ENCODE peak calls at places on chromosomes 2 and 18, in nine cellular contexts. L is mucosa of descending colon, X is OCI-LY7, J is pancreas, P is heart left ventricle, M is stomach, Z is fibroblast of mammary gland, Q is transverse colon, K is Panc1. F is an unnamed sample.

GRCh38 chr18:715626-716025 is 3.2 kb upstream of the ENOSF1 start:
- DNase-seq in L (no peak), X (no peak), J (no peak), P (no peak), M (no peak), Z (peak), Q (no peak), K (no peak), F (peak)

GRCh38 chr2:152584301-152584700 is 133.0 kb downstream of the PRPF40A start:
- DNase-seq in L (no peak), X (no peak), J (no peak), P (no peak), M (no peak), Z (peak), Q (no peak), K (no peak), F (peak)

GRCh38 chr2:9228088-9228751 is 21.6 kb downstream of the ASAP2 start:
- DNase-seq in L (no peak), X (no peak), J (no peak), P (no peak), M (no peak), Z (peak), Q (no peak), K (no peak), F (peak)

GRCh38 chr2:138722316-138722715 is 57.9 kb downstream of the NXPH2 start:
- DNase-seq in L (no peak), X (no peak), J (no peak), P (no peak), M (no peak), Z (peak), Q (no peak), K (no peak), F (no peak)

GRCh38 chr2:66171530-66171929 is 263.4 kb upstream of the MEIS1 start:
- DNase-seq in L (no peak), X (no peak), J (no peak), P (no peak), M (no peak), Z (no peak), Q (no peak), K (no peak), F (no peak)

GRCh38 chr18:2471523-2471922 is 99.8 kb downstream of the METTL4 start:
- DNase-seq in L (no peak), X (peak), J (no peak), P (no peak), M (no peak), Z (no peak), Q (no peak), K (no peak), F (no peak)

GRCh38 chr2:102704531-102704930 is 57.3 kb upstream of the TMEM182 start:
- DNase-seq in L (no peak), X (no peak), J (no peak), P (no peak), M (no peak), Z (no peak), Q (no peak), K (no peak), F (no peak)

GRCh38 chr18:42742474-42742873 is 373.0 kb downstream of the RIT2 start:
- DNase-seq in L (no peak), X (no peak), J (no peak), P (no peak), M (no peak), Z (no peak), Q (no peak), K (no peak), F (no peak)

GRCh38 chr2:229160984-229161383 is 110.1 kb downstream of the PID1 start:
- DNase-seq in L (no peak), X (no peak), J (no peak), P (no peak), M (no peak), Z (no peak), Q (no peak), K (no peak), F (no peak)

GRCh38 chr18:76573325-76574025 is 78.4 kb upstream of the ZNF516 start:
- DNase-seq in L (no peak), X (no peak), J (no peak), P (no peak), M (no peak), Z (peak), Q (no peak), K (no peak), F (peak)

GRCh38 chr2:54271843-54272600 is 16.0 kb upstream of the TSPYL6 start:
- DNase-seq in L (no peak), X (peak), J (no peak), P (no peak), M (no peak), Z (no peak), Q (no peak), K (no peak), F (no peak)

GRCh38 chr18:37419272-37419671 is 146.3 kb downstream of the CELF4 start:
- DNase-seq in L (no peak), X (no peak), J (no peak), P (no peak), M (no peak), Z (no peak), Q (no peak), K (no peak), F (no peak)

GRCh38 chr2:200302940-200303727 is 3.4 kb upstream of the SPATS2L start:
- DNase-seq in L (no peak), X (peak), J (no peak), P (no peak), M (no peak), Z (peak), Q (no peak), K (peak), F (no peak)

GRCh38 chr18:77765468-77765867 is 515.8 kb downstream of the GALR1 start:
- DNase-seq in L (no peak), X (no peak), J (no peak), P (no peak), M (no peak), Z (peak), Q (peak), K (peak), F (no peak)

GRCh38 chr2:129396980-129397599 is 582.4 kb upstream of the RAB6C start:
- DNase-seq in L (no peak), X (peak), J (peak), P (no peak), M (no peak), Z (peak), Q (no peak), K (peak), F (no peak)

GRCh38 chr2:76749858-76750257 is 772.3 kb downstream of the LRRTM4 start:
- DNase-seq in L (no peak), X (no peak), J (no peak), P (no peak), M (no peak), Z (no peak), Q (no peak), K (no peak), F (no peak)

GRCh38 chr2:199727801-199728200 is 123.2 kb downstream of the FTCDNL1 start:
- DNase-seq in L (no peak), X (no peak), J (no peak), P (no peak), M (no peak), Z (no peak), Q (no peak), K (no peak), F (no peak)

GRCh38 chr2:188984126-188984525 is 10.0 kb downstream of the COL3A1 start:
- DNase-seq in L (no peak), X (no peak), J (no peak), P (no peak), M (no peak), Z (peak), Q (no peak), K (no peak), F (peak)

GRCh38 chr2:153886833-153887232 is 15.1 kb downstream of the GALNT13 start:
- DNase-seq in L (no peak), X (no peak), J (no peak), P (no peak), M (no peak), Z (no peak), Q (no peak), K (no peak), F (no peak)

GRCh38 chr2:128921740-128922139 is 603.1 kb upstream of the HS6ST1 start:
- DNase-seq in L (no peak), X (no peak), J (no peak), P (no peak), M (no peak), Z (no peak), Q (no peak), K (no peak), F (no peak)

GRCh38 chr2:233912799-233913423 is 4.3 kb upstream of the TRPM8 start:
- DNase-seq in L (no peak), X (peak), J (no peak), P (no peak), M (no peak), Z (peak), Q (no peak), K (no peak), F (peak)

GRCh38 chr18:48342125-48342524 is 67.1 kb downstream of the ZBTB7C start:
- DNase-seq in L (no peak), X (no peak), J (no peak), P (no peak), M (no peak), Z (no peak), Q (no peak), K (no peak), F (no peak)

GRCh38 chr2:66929632-66930385 is 467.3 kb upstream of the ETAA1 start:
- DNase-seq in L (peak), X (no peak), J (peak), P (peak), M (peak), Z (peak), Q (peak), K (no peak), F (peak)

GRCh38 chr2:72023678-72024390 is 123.8 kb downstream of the CYP26B1 start:
- DNase-seq in L (no peak), X (no peak), J (no peak), P (no peak), M (peak), Z (no peak), Q (no peak), K (no peak), F (no peak)

GRCh38 chr2:218292700-218293014 is 354 bp upstream of the TMBIM1 start:
- DNase-seq in L (no peak), X (no peak), J (no peak), P (no peak), M (no peak), Z (no peak), Q (no peak), K (no peak), F (no peak)
- H3K4me3 ChIP-seq in L (peak), X (peak), J (peak), P (peak), M (peak), Z (peak), Q (peak), K (peak), F (peak)

DNA sequence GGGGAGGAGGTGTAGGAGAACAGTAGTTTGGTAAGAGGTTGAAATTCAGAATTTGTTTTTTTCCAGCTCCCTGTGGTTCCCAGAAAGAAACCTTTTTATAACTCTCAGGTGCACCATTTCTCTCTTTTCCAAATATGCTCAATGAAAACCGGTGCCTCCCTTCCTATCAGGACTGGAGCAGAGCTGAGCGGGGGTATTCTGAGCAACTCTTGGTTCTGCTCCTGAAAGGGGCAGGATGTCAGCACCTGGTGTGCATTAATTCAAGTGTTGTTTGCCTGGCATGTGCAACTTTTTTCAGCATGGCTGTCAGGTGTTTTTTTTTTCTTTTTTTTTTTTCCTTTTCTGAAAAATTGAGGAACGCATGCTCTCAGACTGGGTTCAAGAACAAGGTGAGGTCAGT is 74.1 kb downstream of the MAPK4 start:
- DNase-seq in L (no peak), X (no peak), J (no peak), P (no peak), M (no peak), Z (no peak), Q (no peak), K (no peak), F (no peak)
- TF ChIP-seq CTCF in L (no peak), X (no peak), J (no peak), P (no peak), M (no peak), Z (no peak), Q (no peak), K (no peak), F (no peak)

GRCh38 chr2:156437272-156437671 is 1.1 kb downstream of the GPD2 start:
- DNase-seq in L (peak), X (no peak), J (no peak), P (no peak), M (peak), Z (peak), Q (peak), K (no peak), F (peak)
- H3K4me3 ChIP-seq in L (peak), X (peak), J (peak), P (peak), M (peak), Z (peak), Q (peak), K (peak), F (peak)

DNA sequence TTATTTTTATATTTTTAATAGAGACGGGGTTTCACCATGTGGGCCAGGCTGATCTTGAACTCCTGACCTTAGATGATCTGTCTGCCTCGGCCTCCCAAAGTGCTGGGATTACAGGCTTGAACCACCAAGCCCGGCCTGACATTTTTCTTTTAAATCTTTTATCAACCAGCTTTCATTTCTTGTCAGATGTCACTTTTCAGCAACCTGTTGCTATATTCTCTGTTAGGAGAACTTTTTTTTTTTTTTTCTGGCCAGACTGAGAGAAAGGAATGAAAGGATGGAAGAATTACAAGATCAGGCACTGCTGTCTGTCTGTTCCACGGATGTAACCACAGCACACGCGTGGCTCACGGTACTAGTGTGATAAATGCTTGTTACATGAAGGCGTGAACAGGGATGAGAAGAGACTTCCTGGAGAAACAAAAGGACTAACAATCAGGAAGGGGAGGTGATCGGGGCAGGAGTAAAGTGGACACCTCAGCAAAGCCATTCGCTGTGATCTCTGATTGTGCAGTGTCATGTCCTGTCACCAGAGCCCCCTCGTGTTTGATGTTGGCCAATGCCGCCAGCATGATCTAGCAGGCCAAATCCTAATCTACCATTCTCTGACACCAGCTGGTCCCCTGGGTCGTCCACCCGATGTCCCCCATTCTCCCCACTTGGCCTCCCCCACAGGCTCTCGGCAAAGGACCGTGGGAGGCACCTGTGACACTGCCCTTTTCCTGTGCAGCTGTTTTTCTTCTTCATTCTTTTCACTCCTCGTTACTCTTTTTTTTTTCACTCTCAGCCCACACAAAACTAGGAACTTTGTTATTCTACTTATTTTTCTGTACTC is 146.6 kb downstream of the TGIF1 start:
- DNase-seq in L (peak), X (peak), J (no peak), P (peak), M (peak), Z (peak), Q (peak), K (no peak), F (peak)
- TF ChIP-seq CTCF in L (no peak), X (peak), J (no peak), P (peak), M (no peak), Z (no peak), Q (peak), K (peak), F (peak)

DNA sequence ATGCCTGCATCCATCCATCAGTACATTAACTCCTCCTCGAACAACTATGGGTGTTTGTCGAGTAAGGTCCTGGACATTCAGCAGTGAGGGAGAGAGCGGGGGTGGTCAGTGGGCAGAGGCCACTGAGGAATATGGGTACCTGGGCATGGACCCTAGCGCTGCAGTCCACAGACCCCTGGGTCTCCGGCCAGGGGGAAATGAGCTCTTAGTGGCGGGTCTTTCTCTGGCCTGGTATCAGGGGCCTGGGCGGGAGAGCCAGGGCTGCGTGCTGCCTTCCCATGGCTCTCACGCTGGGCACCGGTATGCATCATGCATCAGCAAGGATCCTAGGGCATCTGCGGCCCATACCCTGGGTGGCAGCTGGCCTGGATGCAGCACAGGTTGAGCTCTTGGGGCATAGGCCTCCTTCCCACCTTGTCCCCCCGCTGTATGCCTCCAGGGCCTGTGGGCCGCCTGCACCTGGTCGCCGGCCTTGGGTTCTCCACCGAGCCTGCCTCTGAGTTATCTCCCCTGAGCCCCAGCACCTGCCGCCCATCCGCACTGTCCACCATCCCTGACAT is 1.3 kb upstream of the MOCOS start:
- DNase-seq in L (no peak), X (no peak), J (peak), P (no peak), M (no peak), Z (no peak), Q (no peak), K (no peak), F (no peak)
- H3K4me3 ChIP-seq in L (no peak), X (no peak), J (peak), P (peak), M (peak), Z (no peak), Q (no peak), K (no peak), F (no peak)

DNA sequence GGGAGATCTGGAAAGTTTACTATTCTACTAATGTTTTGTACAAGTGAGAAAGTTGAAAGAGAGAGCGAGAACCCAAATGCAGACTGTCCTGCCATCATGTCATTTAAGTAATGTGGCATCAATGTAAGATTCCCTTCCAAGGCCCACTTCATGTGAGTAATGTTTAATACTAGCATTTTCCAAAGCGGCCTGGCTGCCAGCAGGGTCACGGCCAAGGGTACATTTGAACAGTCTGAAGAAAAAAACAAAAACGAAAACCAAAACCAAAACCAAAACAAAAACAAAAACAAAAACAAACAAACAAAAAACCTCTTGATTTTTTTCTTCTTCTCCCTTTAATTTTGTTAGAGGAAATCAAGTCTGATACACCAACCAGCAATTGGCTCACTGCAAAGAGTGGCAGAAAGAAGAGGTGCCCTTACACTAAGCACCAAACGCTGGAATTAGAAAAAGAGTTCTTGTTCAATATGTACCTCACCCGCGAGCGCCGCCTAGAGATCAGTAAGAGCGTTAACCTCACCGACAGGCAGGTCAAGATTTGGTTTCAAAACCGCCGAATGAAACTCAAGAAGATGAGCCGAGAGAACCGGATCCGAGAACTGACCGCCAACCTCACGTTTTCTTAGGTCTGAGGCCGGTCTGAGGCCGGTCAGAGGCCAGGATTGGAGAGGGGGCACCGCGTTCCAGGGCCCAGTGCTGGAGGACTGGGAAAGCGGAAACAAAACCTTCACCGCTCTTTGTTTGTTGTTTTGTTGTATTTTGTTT is 2.2 kb downstream of the HOXD10 start:
- DNase-seq in L (no peak), X (peak), J (no peak), P (no peak), M (no peak), Z (peak), Q (peak), K (no peak), F (peak)
- TF ChIP-seq CTCF in L (peak), X (peak), J (peak), P (peak), M (no peak), Z (peak), Q (peak), K (peak), F (peak)

DNA sequence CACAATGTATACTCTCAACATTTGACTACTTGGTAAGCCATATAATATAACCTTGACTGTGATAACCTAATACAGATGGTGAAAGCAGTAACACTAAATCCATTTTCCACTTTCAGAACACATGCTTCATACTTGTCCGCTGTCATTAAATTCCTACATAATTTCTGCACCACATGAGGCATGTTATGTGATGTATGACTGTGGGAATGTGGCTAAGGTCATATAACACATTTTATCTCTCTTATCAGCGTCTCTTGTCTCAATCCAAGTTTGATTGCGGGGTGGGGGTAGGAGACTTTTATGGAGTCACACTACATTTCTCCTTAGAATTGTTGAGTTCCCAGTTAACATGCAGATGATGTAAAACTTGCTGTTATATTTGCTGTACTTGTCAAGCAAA is 110.9 kb downstream of the MTCL1 start:
- DNase-seq in L (no peak), X (no peak), J (no peak), P (no peak), M (no peak), Z (no peak), Q (no peak), K (no peak), F (peak)
- H3K4me3 ChIP-seq in L (no peak), X (no peak), J (no peak), P (no peak), M (no peak), Z (no peak), Q (no peak), K (no peak), F (no peak)

GRCh38 chr2:239363946-239364637 is 36.7 kb downstream of the HDAC4 start:
- DNase-seq in L (peak), X (no peak), J (no peak), P (no peak), M (no peak), Z (no peak), Q (no peak), K (no peak), F (no peak)
- TF ChIP-seq CTCF in L (no peak), X (no peak), J (no peak), P (no peak), M (no peak), Z (no peak), Q (no peak), K (no peak), F (no peak)

GRCh38 chr2:46072146-46072820 is 224.9 kb upstream of the EPAS1 start:
- DNase-seq in L (no peak), X (no peak), J (no peak), P (no peak), M (no peak), Z (no peak), Q (no peak), K (no peak), F (peak)

GRCh38 chr2:46073540-46074018 is 223.6 kb upstream of the EPAS1 start:
- DNase-seq in L (no peak), X (no peak), J (no peak), P (no peak), M (no peak), Z (peak), Q (no peak), K (peak), F (peak)

GRCh38 chr2:46075848-46076247 is 221.4 kb upstream of the EPAS1 start:
- DNase-seq in L (no peak), X (no peak), J (no peak), P (no peak), M (no peak), Z (peak), Q (no peak), K (no peak), F (no peak)

GRCh38 chr2:46076251-46076650 is 221.0 kb upstream of the EPAS1 start:
- DNase-seq in L (no peak), X (no peak), J (no peak), P (no peak), M (no peak), Z (peak), Q (no peak), K (no peak), F (peak)

GRCh38 chr2:46074501-46074900 is 222.7 kb upstream of the EPAS1 start:
- DNase-seq in L (no peak), X (no peak), J (no peak), P (no peak), M (no peak), Z (no peak), Q (no peak), K (no peak), F (no peak)
- H3K4me3 ChIP-seq in L (no peak), X (no peak), J (no peak), P (no peak), M (no peak), Z (no peak), Q (no peak), K (no peak), F (peak)

F was measured in fibroblast of villous mesenchyme.